ENCODE peak calls at places on chromosomes 12 and 14, in ten cellular contexts. Y, S, E, M, U, X, V, J, T and C are unnamed samples.

GRCh38 chr14:34722723-34723545 is 8.5 kb upstream of the CFL2 start:
- DNase-seq in U (peak), T (peak), E (peak), Y (peak), V (no peak), X (no peak), J (peak), M (peak), S (peak), C (no peak)

GRCh38 chr14:34912182-34912581 is 37.0 kb upstream of the BAZ1A start:
- DNase-seq in Y (no peak), J (no peak), T (no peak), V (no peak), U (no peak), M (no peak), S (peak), X (no peak), E (no peak), C (no peak)

GRCh38 chr12:116609715-116610114 is 50.5 kb downstream of the MAP1LC3B2 start:
- DNase-seq in S (no peak), T (peak), Y (peak), U (no peak), M (no peak), J (no peak), X (no peak), E (no peak), V (no peak), C (no peak)

GRCh38 chr14:105146976-105147700 is 21.4 kb downstream of the JAG2 start:
- DNase-seq in X (no peak), M (no peak), Y (no peak), V (no peak), J (no peak), E (peak), T (no peak), S (no peak), U (no peak), C (no peak)

GRCh38 chr12:58765076-58765475 is 155.2 kb downstream of the LRIG3 start:
- DNase-seq in Y (no peak), J (no peak), S (no peak), V (no peak), X (no peak), E (no peak), U (no peak), T (no peak), M (no peak), C (no peak)

GRCh38 chr14:96243785-96244184 is 12.2 kb upstream of the BDKRB1 start:
- DNase-seq in S (no peak), E (no peak), U (no peak), V (no peak), M (no peak), T (no peak), J (no peak), Y (no peak), X (no peak), C (no peak)

GRCh38 chr12:48542300-48542928 is 17.0 kb downstream of the OR8S1 start:
- DNase-seq in V (no peak), S (peak), X (no peak), Y (peak), J (peak), E (no peak), T (peak), U (peak), M (peak), C (no peak)

GRCh38 chr14:22391908-22392307 is 197.1 kb downstream of the DAD1 start:
- DNase-seq in Y (peak), E (peak), J (peak), V (peak), U (peak), S (peak), T (peak), X (no peak), M (peak), C (peak)

GRCh38 chr12:46409974-46410373 is 37.4 kb upstream of the SLC38A2 start:
- DNase-seq in S (no peak), X (no peak), J (no peak), T (no peak), Y (no peak), E (no peak), V (no peak), U (no peak), M (no peak), C (no peak)
- TF ChIP-seq CTCF in S (no peak), X (no peak), J (no peak), T (no peak), Y (no peak), E (no peak), V (no peak), U (no peak), M (no peak), C (no peak)

GRCh38 chr14:40447032-40447431 is 1014.8 kb upstream of the FBXO33 start:
- DNase-seq in S (no peak), J (no peak), Y (no peak), X (no peak), M (peak), V (no peak), U (no peak), E (no peak), T (peak), C (no peak)
- TF ChIP-seq CTCF in S (no peak), J (no peak), Y (no peak), X (no peak), M (no peak), V (no peak), U (no peak), E (no peak), T (no peak), C (no peak)

GRCh38 chr12:67648306-67649164 is at the start of gene DYRK2:
- DNase-seq in M (peak), T (peak), E (peak), V (peak), Y (peak), U (peak), S (peak), X (peak), J (peak), C (peak)

GRCh38 chr12:67650127-67650495 is 1.6 kb downstream of the DYRK2 start:
- DNase-seq in V (peak), E (peak), Y (no peak), J (no peak), U (peak), T (peak), X (peak), M (no peak), S (no peak), C (no peak)

GRCh38 chr12:67649165-67650126 is 901 bp downstream of the DYRK2 start:
- DNase-seq in X (peak), U (peak), T (peak), Y (no peak), V (peak), S (no peak), E (no peak), J (no peak), M (no peak), C (no peak)

GRCh38 chr12:67650528-67651379 is 2.2 kb downstream of the DYRK2 start:
- DNase-seq in Y (no peak), S (no peak), U (no peak), T (peak), X (no peak), V (no peak), J (no peak), E (no peak), M (no peak), C (no peak)

DNA sequence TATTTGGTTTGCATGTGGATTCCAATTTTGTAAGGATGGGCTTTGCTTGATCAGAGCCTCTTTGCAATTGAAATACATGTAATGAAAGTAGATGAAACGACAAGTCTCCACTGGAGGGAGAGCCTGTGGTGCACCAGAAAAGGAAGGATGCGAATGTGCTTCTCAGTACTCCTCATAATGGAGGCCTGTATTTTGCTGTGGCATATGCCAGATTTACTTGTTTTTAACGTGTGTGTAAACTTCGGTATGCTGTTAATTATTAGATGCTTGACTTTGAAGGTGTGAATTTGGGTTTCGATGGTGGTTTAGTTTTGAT is 2.8 kb downstream of the DYRK2 start:
- DNase-seq in X (no peak), Y (peak), J (no peak), V (no peak), U (no peak), E (no peak), S (peak), M (peak), T (no peak), C (no peak)
- TF ChIP-seq CTCF in X (peak), Y (peak), J (no peak), V (no peak), U (peak), E (peak), S (peak), M (peak), T (no peak), C (peak)

GRCh38 chr12:4977104-4977503 is 66.6 kb upstream of the KCNA5 start:
- DNase-seq in X (no peak), J (no peak), E (no peak), S (no peak), U (no peak), M (no peak), Y (no peak), T (no peak), V (no peak), C (no peak)

GRCh38 chr12:4979737-4980136 is 63.9 kb upstream of the KCNA5 start:
- DNase-seq in X (no peak), V (no peak), E (no peak), U (no peak), M (no peak), J (no peak), T (no peak), S (no peak), Y (no peak), C (no peak)

GRCh38 chr12:4978737-4979136 is 64.9 kb upstream of the KCNA5 start:
- DNase-seq in V (no peak), S (no peak), U (no peak), E (no peak), X (no peak), M (no peak), Y (no peak), T (no peak), J (no peak), C (no peak)

GRCh38 chr12:4974217-4974616 is 64.5 kb downstream of the KCNA1 start:
- DNase-seq in S (no peak), X (no peak), J (no peak), Y (no peak), U (no peak), M (no peak), E (no peak), T (no peak), V (no peak), C (no peak)

DNA sequence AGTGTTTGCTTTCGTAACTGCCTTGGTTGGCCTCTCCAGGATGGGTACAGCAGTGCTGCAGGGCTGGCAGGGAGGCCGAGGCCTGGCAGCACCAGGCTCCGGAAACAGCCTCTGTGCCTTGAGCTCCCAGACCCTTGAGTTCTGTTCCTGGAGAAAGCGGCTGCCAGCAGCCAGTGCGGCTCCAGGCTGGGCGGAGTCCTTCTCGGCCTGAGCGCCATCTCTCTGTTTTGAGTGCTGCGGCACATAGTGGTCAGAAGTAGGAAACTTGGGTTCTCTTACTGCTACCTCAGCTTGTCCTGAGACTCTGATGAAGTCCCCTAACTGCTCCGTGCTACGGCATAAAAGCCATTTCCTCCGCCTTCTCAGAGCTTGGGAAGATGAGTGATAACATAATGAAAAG is 65.9 kb downstream of the KCNA1 start:
- DNase-seq in M (no peak), U (no peak), E (no peak), J (no peak), T (peak), S (no peak), V (no peak), X (no peak), Y (no peak), C (no peak)
- TF ChIP-seq CTCF in M (no peak), U (no peak), E (no peak), J (no peak), T (no peak), S (no peak), V (no peak), X (no peak), Y (no peak), C (no peak)